ENCODE peak calls at places on chromosomes 5 and 9, in six cellular contexts. One of them, this sample, is unnamed.

GRCh38 chr5:124866355-124867063 is 120.1 kb upstream of the ZNF608 start:
- DNase-seq in kidney epithelial cell: no peak
- DNase-seq in AG10803: peak
- DNase-seq in bronchial epithelial cell: peak
- DNase-seq in fibroblast of mammary gland: no peak
- DNase-seq in H9: no peak
- DNase-seq in this sample: no peak

GRCh38 chr9:129486496-129487306 is 134.2 kb downstream of the C9orf50 start:
- DNase-seq in kidney epithelial cell: no peak
- DNase-seq in AG10803: peak
- DNase-seq in bronchial epithelial cell: no peak
- DNase-seq in fibroblast of mammary gland: peak
- DNase-seq in H9: no peak
- DNase-seq in this sample: peak

GRCh38 chr9:132241840-132242620 is 80.2 kb downstream of the NTNG2 start:
- DNase-seq in kidney epithelial cell: no peak
- DNase-seq in AG10803: no peak
- DNase-seq in bronchial epithelial cell: no peak
- DNase-seq in fibroblast of mammary gland: no peak
- DNase-seq in H9: peak
- DNase-seq in this sample: no peak

GRCh38 chr5:173396311-173396993 is 68.2 kb upstream of the STC2 start:
- DNase-seq in kidney epithelial cell: no peak
- DNase-seq in AG10803: peak
- DNase-seq in bronchial epithelial cell: no peak
- DNase-seq in fibroblast of mammary gland: no peak
- DNase-seq in H9: peak
- DNase-seq in this sample: peak

GRCh38 chr5:83474170-83474796 is 2.7 kb downstream of the VCAN start:
- DNase-seq in kidney epithelial cell: peak
- DNase-seq in AG10803: peak
- DNase-seq in bronchial epithelial cell: peak
- DNase-seq in fibroblast of mammary gland: peak
- DNase-seq in H9: peak
- DNase-seq in this sample: peak

GRCh38 chr9:127634698-127635097 is 22.6 kb downstream of the STXBP1 start:
- DNase-seq in kidney epithelial cell: no peak
- DNase-seq in AG10803: no peak
- DNase-seq in bronchial epithelial cell: no peak
- DNase-seq in fibroblast of mammary gland: peak
- DNase-seq in H9: no peak
- DNase-seq in this sample: no peak

GRCh38 chr5:106797996-106798395 is 872.7 kb downstream of the EFNA5 start:
- DNase-seq in kidney epithelial cell: no peak
- DNase-seq in AG10803: no peak
- DNase-seq in bronchial epithelial cell: no peak
- DNase-seq in fibroblast of mammary gland: no peak
- DNase-seq in H9: no peak
- DNase-seq in this sample: no peak

GRCh38 chr5:60679816-60680215 is 20.1 kb downstream of the DEPDC1B start:
- DNase-seq in kidney epithelial cell: no peak
- DNase-seq in AG10803: no peak
- DNase-seq in bronchial epithelial cell: no peak
- DNase-seq in fibroblast of mammary gland: no peak
- DNase-seq in H9: no peak
- DNase-seq in this sample: no peak

GRCh38 chr5:163529698-163530097 is 24.3 kb downstream of the MAT2B start:
- DNase-seq in kidney epithelial cell: no peak
- DNase-seq in AG10803: no peak
- DNase-seq in bronchial epithelial cell: no peak
- DNase-seq in fibroblast of mammary gland: no peak
- DNase-seq in H9: no peak
- DNase-seq in this sample: no peak

GRCh38 chr9:93830606-93831005 is 124.5 kb downstream of the BARX1 start:
- DNase-seq in kidney epithelial cell: no peak
- DNase-seq in AG10803: no peak
- DNase-seq in bronchial epithelial cell: no peak
- DNase-seq in fibroblast of mammary gland: no peak
- DNase-seq in H9: no peak
- DNase-seq in this sample: no peak

DNA sequence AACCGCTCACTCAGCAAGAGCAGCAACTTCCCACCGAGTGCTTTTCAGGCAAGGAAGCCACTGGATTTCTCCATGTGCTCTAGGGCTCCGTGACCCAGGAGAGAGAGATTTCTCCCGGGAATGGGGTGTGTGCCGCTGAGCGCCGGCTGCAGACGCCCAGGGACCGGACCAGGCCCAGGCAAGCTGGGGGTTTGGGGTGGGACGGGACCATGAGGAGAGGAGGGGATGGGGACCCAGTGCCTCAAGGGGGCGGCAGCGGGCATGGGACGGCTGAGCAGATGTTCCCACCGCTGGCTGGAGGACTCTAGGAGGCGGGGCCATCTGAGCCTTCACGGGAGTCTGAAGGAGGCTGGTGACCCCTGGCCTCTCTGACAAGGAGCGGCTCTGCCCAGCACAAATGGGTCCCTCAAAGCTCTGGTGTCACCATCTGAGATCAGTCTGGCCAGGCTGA is 8.5 kb downstream of the LCN9 start:
- DNase-seq in kidney epithelial cell: no peak
- DNase-seq in AG10803: no peak
- DNase-seq in bronchial epithelial cell: no peak
- DNase-seq in fibroblast of mammary gland: no peak
- DNase-seq in H9: peak
- DNase-seq in this sample: no peak
- TF ChIP-seq CTCF in kidney epithelial cell: no peak
- TF ChIP-seq CTCF in AG10803: no peak
- TF ChIP-seq CTCF in bronchial epithelial cell: no peak
- TF ChIP-seq CTCF in fibroblast of mammary gland: no peak
- TF ChIP-seq CTCF in H9: peak
- TF ChIP-seq CTCF in this sample: no peak

GRCh38 chr9:108889649-108890067 is 27.6 kb downstream of the ACTL7A start:
- DNase-seq in kidney epithelial cell: no peak
- DNase-seq in AG10803: peak
- DNase-seq in bronchial epithelial cell: peak
- DNase-seq in fibroblast of mammary gland: peak
- DNase-seq in H9: no peak
- DNase-seq in this sample: no peak
- TF ChIP-seq CTCF in kidney epithelial cell: peak
- TF ChIP-seq CTCF in AG10803: peak
- TF ChIP-seq CTCF in bronchial epithelial cell: no peak
- TF ChIP-seq CTCF in fibroblast of mammary gland: peak
- TF ChIP-seq CTCF in H9: no peak
- TF ChIP-seq CTCF in this sample: no peak

GRCh38 chr9:34178698-34179527 is at the start of gene UBAP1:
- DNase-seq in kidney epithelial cell: peak
- DNase-seq in AG10803: peak
- DNase-seq in bronchial epithelial cell: peak
- DNase-seq in fibroblast of mammary gland: peak
- DNase-seq in H9: peak
- DNase-seq in this sample: peak
- TF ChIP-seq CTCF in kidney epithelial cell: no peak
- TF ChIP-seq CTCF in AG10803: peak
- TF ChIP-seq CTCF in bronchial epithelial cell: no peak
- TF ChIP-seq CTCF in fibroblast of mammary gland: no peak
- TF ChIP-seq CTCF in H9: no peak
- TF ChIP-seq CTCF in this sample: no peak

DNA sequence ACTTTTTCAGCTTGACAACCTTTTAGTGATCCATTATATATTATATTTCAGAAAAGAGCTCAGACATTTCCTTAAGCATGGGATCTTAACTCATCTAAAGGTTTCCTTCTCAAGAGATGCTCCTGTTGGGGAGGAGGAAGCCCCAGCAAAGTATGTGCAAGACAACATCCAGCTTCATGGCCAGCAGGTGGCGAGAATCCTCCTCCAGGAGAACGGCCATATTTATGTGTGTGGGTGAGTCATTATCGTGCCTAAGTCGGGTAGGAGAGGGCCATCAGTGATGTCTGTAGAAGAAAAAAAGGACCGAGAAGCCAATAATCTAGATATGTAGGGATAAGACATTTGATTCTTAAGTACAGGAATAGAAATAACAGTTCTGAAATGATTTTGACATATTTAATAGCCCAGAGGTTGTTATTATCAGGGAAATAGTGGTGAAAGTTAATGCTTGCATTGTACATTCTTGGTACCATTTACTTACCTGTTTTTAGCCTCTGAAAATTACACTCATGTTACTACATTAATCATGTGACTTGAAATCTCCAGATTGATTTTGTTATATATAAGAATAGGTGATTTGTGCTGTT is 28.2 kb downstream of the MTRR start:
- DNase-seq in kidney epithelial cell: no peak
- DNase-seq in AG10803: peak
- DNase-seq in bronchial epithelial cell: peak
- DNase-seq in fibroblast of mammary gland: peak
- DNase-seq in H9: peak
- DNase-seq in this sample: peak
- TF ChIP-seq CTCF in kidney epithelial cell: peak
- TF ChIP-seq CTCF in AG10803: peak
- TF ChIP-seq CTCF in bronchial epithelial cell: peak
- TF ChIP-seq CTCF in fibroblast of mammary gland: peak
- TF ChIP-seq CTCF in H9: peak
- TF ChIP-seq CTCF in this sample: peak

DNA sequence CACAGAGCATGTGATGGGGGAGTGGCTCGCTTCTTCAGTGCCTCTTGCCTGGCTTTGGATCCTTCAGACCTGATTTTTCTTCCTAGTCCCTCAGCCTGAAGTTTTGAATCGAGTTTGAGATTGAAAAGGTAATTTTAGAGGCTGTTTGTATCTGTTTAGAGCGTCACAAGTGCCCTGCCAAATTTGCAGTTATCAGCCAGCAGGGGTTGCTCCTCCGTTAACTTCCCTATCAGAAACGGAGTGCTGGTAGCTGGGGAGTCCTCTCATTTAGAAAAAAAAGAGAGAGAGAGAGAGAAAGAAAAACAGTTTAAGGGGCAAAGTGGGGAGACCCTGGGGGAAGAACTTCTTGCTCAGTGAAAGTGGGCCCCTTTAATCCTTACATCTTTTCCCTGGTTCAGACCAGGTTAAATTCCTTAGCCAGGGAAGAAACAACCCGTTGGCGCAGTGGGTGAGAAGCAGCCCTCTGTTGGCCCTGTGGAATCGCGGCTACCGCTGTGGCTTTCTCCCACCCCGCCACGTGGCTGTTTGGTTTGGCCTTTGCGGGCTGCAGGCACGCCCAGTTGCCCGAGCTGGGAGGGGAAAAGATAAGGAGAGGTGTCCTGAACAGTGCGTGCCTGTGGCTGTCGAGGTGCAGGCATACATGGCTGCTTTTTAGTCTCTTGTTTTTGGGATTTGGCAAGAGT is 576.7 kb upstream of the ACO1 start:
- DNase-seq in kidney epithelial cell: no peak
- DNase-seq in AG10803: no peak
- DNase-seq in bronchial epithelial cell: no peak
- DNase-seq in fibroblast of mammary gland: no peak
- DNase-seq in H9: peak
- DNase-seq in this sample: peak
- TF ChIP-seq CTCF in kidney epithelial cell: no peak
- TF ChIP-seq CTCF in AG10803: no peak
- TF ChIP-seq CTCF in bronchial epithelial cell: no peak
- TF ChIP-seq CTCF in fibroblast of mammary gland: no peak
- TF ChIP-seq CTCF in H9: peak
- TF ChIP-seq CTCF in this sample: peak

GRCh38 chr5:34449639-34450038 is 206.5 kb upstream of the RAI14 start:
- DNase-seq in kidney epithelial cell: no peak
- DNase-seq in AG10803: no peak
- DNase-seq in bronchial epithelial cell: no peak
- DNase-seq in fibroblast of mammary gland: no peak
- DNase-seq in H9: no peak
- DNase-seq in this sample: no peak

GRCh38 chr5:34447424-34447823 is 208.7 kb upstream of the RAI14 start:
- DNase-seq in kidney epithelial cell: no peak
- DNase-seq in AG10803: no peak
- DNase-seq in bronchial epithelial cell: no peak
- DNase-seq in fibroblast of mammary gland: no peak
- DNase-seq in H9: no peak
- DNase-seq in this sample: no peak

GRCh38 chr5:34450338-34450737 is 205.8 kb upstream of the RAI14 start:
- DNase-seq in kidney epithelial cell: no peak
- DNase-seq in AG10803: no peak
- DNase-seq in bronchial epithelial cell: no peak
- DNase-seq in fibroblast of mammary gland: no peak
- DNase-seq in H9: no peak
- DNase-seq in this sample: no peak

GRCh38 chr5:34455096-34455495 is 201.0 kb upstream of the RAI14 start:
- DNase-seq in kidney epithelial cell: no peak
- DNase-seq in AG10803: no peak
- DNase-seq in bronchial epithelial cell: no peak
- DNase-seq in fibroblast of mammary gland: no peak
- DNase-seq in H9: no peak
- DNase-seq in this sample: no peak

DNA sequence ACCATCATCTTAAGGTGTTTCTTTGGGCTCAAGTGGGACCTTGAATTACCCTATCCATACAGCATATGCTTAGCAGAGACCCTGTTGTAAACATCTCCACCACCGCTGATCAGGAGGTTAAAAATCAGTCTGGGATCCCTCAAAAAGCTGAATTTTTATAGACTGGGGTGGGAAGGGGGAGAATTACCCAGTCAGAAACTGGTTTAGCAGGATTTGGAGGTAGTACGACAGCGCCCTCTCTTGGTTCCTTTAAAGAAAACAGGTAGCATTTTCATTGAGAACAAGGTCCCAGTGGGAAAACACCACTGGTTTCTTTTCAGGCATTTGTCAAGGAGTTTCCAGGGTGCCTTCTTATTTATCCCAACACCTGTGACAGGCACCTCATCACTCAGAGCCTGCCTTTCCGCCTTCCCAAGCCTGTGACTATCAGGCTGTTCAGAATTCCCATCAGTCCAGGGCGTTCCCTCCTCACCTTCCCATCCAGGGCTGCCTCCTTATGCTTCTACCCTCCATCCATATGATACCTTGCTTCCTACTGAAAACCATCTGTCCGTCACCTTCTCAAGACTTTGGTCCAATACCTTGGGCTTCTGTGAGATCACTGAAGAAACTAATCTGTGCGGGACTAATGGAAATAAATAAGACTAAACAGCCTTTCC is 203.8 kb upstream of the RAI14 start:
- DNase-seq in kidney epithelial cell: no peak
- DNase-seq in AG10803: peak
- DNase-seq in bronchial epithelial cell: peak
- DNase-seq in fibroblast of mammary gland: peak
- DNase-seq in H9: no peak
- DNase-seq in this sample: peak
- TF ChIP-seq CTCF in kidney epithelial cell: peak
- TF ChIP-seq CTCF in AG10803: peak
- TF ChIP-seq CTCF in bronchial epithelial cell: peak
- TF ChIP-seq CTCF in fibroblast of mammary gland: peak
- TF ChIP-seq CTCF in H9: peak
- TF ChIP-seq CTCF in this sample: peak

DNA sequence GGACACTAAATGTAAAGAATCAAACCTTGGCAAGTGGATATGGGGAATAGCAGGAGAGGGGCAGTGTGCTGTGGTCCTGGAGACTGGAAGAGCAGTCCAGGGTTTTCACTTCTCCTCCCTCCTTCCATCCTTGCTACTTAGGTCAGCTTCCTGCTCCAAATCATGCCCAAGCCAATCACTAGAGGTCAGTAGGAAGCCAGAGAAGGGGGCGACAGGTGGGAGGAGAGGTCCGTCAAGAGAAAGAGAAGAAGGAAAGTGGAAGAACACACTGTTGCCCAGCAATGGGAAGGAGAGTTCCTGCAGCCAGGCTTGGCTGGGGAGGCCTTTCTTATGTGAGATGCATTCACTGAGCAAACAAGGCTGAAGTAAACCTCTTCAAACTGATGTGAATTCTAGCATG is 289.6 kb downstream of the DTWD2 start:
- DNase-seq in kidney epithelial cell: no peak
- DNase-seq in AG10803: no peak
- DNase-seq in bronchial epithelial cell: no peak
- DNase-seq in fibroblast of mammary gland: no peak
- DNase-seq in H9: peak
- DNase-seq in this sample: peak
- TF ChIP-seq CTCF in kidney epithelial cell: no peak
- TF ChIP-seq CTCF in AG10803: no peak
- TF ChIP-seq CTCF in bronchial epithelial cell: no peak
- TF ChIP-seq CTCF in fibroblast of mammary gland: no peak
- TF ChIP-seq CTCF in H9: peak
- TF ChIP-seq CTCF in this sample: no peak

This sample was measured in Calu3.